ENCODE peak calls at places on chromosomes 12 and 14, in four cellular contexts. R is GM12878, G is HepG2, Q is K562. Y is an unnamed sample.

GRCh38 chr12:26987634-26988424 is 26.4 kb downstream of the TM7SF3 start:
- DNase-seq in R (no peak), G (no peak), Q (no peak), Y (no peak)

GRCh38 chr14:72553656-72554055 is 340.2 kb downstream of the DPF3 start:
- DNase-seq in R (no peak), G (no peak), Q (no peak), Y (no peak)

GRCh38 chr12:109888179-109889020 is 8.1 kb upstream of the GLTP start:
- DNase-seq in R (peak; percentile 45), G (no peak), Q (no peak), Y (no peak)

GRCh38 chr12:82950362-82950761 is 263.7 kb downstream of the TMTC2 start:
- DNase-seq in R (no peak), G (no peak), Q (no peak), Y (no peak)

GRCh38 chr12:123233505-123234299 is 466 bp downstream of the MTRFR start:
- DNase-seq in R (no peak), G (no peak), Q (peak; percentile 71), Y (no peak)

GRCh38 chr14:63745858-63746425 is 18.1 kb upstream of the SGPP1 start:
- DNase-seq in R (peak; percentile 80), G (no peak), Q (no peak), Y (no peak)

GRCh38 chr14:74875941-74876913 is at the start of gene PROX2:
- DNase-seq in R (no peak), G (no peak), Q (no peak), Y (no peak)

GRCh38 chr14:92494512-92494911 is 19.1 kb upstream of the RIN3 start:
- DNase-seq in R (peak; percentile 39), G (no peak), Q (no peak), Y (no peak)

GRCh38 chr14:72610096-72610830 is 283.6 kb downstream of the DPF3 start:
- DNase-seq in R (no peak), G (no peak), Q (no peak), Y (no peak)

GRCh38 chr12:65536876-65537661 is 258.6 kb downstream of the MSRB3 start:
- DNase-seq in R (no peak), G (no peak), Q (no peak), Y (no peak)

GRCh38 chr12:3603576-3603975 is 112.6 kb downstream of the PRMT8 start:
- DNase-seq in R (no peak), G (no peak), Q (no peak), Y (no peak)

GRCh38 chr12:16348435-16349131 is 1.1 kb downstream of the MGST1 start:
- DNase-seq in R (peak; percentile 7), G (no peak), Q (no peak), Y (no peak)

GRCh38 chr12:62379026-62379722 is 87.5 kb upstream of the MON2 start:
- DNase-seq in R (no peak), G (no peak), Q (no peak), Y (no peak)

GRCh38 chr14:42192659-42193425 is 586.2 kb downstream of the LRFN5 start:
- DNase-seq in R (no peak), G (no peak), Q (no peak), Y (no peak)
- TF ChIP-seq FOXK2 in R (peak; percentile 19), G (no peak), Q (no peak), Y (no peak)

GRCh38 chr14:89572566-89573398 is 155.7 kb upstream of the FOXN3 start:
- DNase-seq in R (no peak), G (no peak), Q (no peak), Y (no peak)
- TF ChIP-seq FOXK2 in R (no peak), G (no peak), Q (no peak), Y (no peak)

GRCh38 chr12:127613056-127613455 is 653.9 kb upstream of the TMEM132C start:
- DNase-seq in R (no peak), G (no peak), Q (no peak), Y (no peak)
- TF ChIP-seq FOXK2 in R (no peak), G (no peak), Q (no peak), Y (no peak)

DNA sequence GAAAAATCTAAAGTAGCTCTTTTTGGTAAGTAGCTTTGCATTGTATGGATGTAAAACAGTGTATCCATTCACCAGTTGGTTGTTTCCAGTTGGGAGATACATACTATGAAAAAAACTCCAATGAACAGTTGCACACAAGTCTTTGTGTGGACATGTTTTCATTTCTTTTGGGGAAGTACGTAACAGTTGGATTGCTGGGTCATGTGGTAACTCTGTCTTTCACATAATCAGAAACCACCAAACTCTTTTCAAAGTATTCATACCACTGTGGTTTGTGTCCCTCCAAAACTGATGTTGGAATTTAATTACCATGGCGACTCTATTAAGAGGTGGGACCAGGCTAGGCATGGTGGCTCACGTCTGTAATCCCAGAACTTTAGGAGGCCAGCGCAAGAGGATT is 58.9 kb upstream of the RESF1 start:
- DNase-seq in R (no peak), G (no peak), Q (no peak), Y (no peak)
- TF ChIP-seq FOXK2 in R (no peak), G (no peak), Q (no peak), Y (no peak)

GRCh38 chr14:76918751-76919421 is 92.7 kb downstream of the LRRC74A start:
- DNase-seq in R (no peak), G (peak; percentile 24), Q (peak; percentile 80), Y (peak; percentile 69)

GRCh38 chr14:76918176-76918750 is 92.1 kb downstream of the LRRC74A start:
- DNase-seq in R (no peak), G (no peak), Q (no peak), Y (no peak)

GRCh38 chr14:76917759-76918175 is 91.6 kb downstream of the LRRC74A start:
- DNase-seq in R (no peak), G (no peak), Q (no peak), Y (no peak)

GRCh38 chr14:76919431-76919810 is 93.2 kb downstream of the LRRC74A start:
- DNase-seq in R (no peak), G (no peak), Q (no peak), Y (no peak)

GRCh38 chr14:76917158-76917596 is 91.0 kb downstream of the LRRC74A start:
- DNase-seq in R (no peak), G (peak; percentile 80), Q (peak; percentile 56), Y (peak; percentile 74)
- TF ChIP-seq FOXK2 in R (no peak), G (no peak), Q (no peak), Y (no peak)